ENCODE peak calls at places on chromosomes 6 and 20, in nine cellular contexts. One of them, this sample, is unnamed.

GRCh38 chr20:48164566-48165400 is 379.5 kb upstream of the SULF2 start:
- DNase-seq in caudate nucleus: no peak
- DNase-seq in fibroblast of lung: no peak
- DNase-seq in NB4: no peak
- DNase-seq in fibroblast of pulmonary artery: no peak
- DNase-seq in stimulated activated CD8-positive, alpha-beta memory T cell treated with anti-CD3 and anti-CD28 coated beads, Interleukin-7, amount 100 ng/mL, for 1 hour: no peak
- DNase-seq in ELR: no peak
- DNase-seq in RWPE1: no peak
- DNase-seq in spleen: no peak
- DNase-seq in this sample: no peak

GRCh38 chr20:35641743-35642142 is 23.0 kb downstream of the CPNE1 start:
- DNase-seq in ELR: no peak
- DNase-seq in fibroblast of lung: no peak
- DNase-seq in fibroblast of pulmonary artery: no peak
- DNase-seq in RWPE1: no peak
- DNase-seq in stimulated activated CD8-positive, alpha-beta memory T cell treated with anti-CD3 and anti-CD28 coated beads, Interleukin-7, amount 100 ng/mL, for 1 hour: no peak
- DNase-seq in NB4: peak
- DNase-seq in spleen: no peak
- DNase-seq in caudate nucleus: no peak
- DNase-seq in this sample: no peak

GRCh38 chr20:51514836-51515235 is 27.7 kb downstream of the NFATC2 start:
- DNase-seq in spleen: peak
- DNase-seq in RWPE1: no peak
- DNase-seq in stimulated activated CD8-positive, alpha-beta memory T cell treated with anti-CD3 and anti-CD28 coated beads, Interleukin-7, amount 100 ng/mL, for 1 hour: no peak
- DNase-seq in NB4: no peak
- DNase-seq in fibroblast of pulmonary artery: no peak
- DNase-seq in fibroblast of lung: no peak
- DNase-seq in caudate nucleus: no peak
- DNase-seq in ELR: no peak
- DNase-seq in this sample: no peak

GRCh38 chr6:34570066-34570833 is 14.1 kb upstream of the SPDEF start:
- DNase-seq in stimulated activated CD8-positive, alpha-beta memory T cell treated with anti-CD3 and anti-CD28 coated beads, Interleukin-7, amount 100 ng/mL, for 1 hour: no peak
- DNase-seq in NB4: no peak
- DNase-seq in spleen: no peak
- DNase-seq in fibroblast of pulmonary artery: no peak
- DNase-seq in fibroblast of lung: no peak
- DNase-seq in caudate nucleus: no peak
- DNase-seq in RWPE1: no peak
- DNase-seq in ELR: no peak
- DNase-seq in this sample: no peak

GRCh38 chr6:170584954-170585498 is 589 bp upstream of the PDCD2 start:
- DNase-seq in RWPE1: peak
- DNase-seq in ELR: no peak
- DNase-seq in NB4: peak
- DNase-seq in fibroblast of pulmonary artery: no peak
- DNase-seq in spleen: no peak
- DNase-seq in caudate nucleus: no peak
- DNase-seq in stimulated activated CD8-positive, alpha-beta memory T cell treated with anti-CD3 and anti-CD28 coated beads, Interleukin-7, amount 100 ng/mL, for 1 hour: no peak
- DNase-seq in fibroblast of lung: no peak
- DNase-seq in this sample: no peak

GRCh38 chr20:62964700-62965099 is 12.2 kb downstream of the SLC17A9 start:
- DNase-seq in spleen: peak
- DNase-seq in RWPE1: no peak
- DNase-seq in stimulated activated CD8-positive, alpha-beta memory T cell treated with anti-CD3 and anti-CD28 coated beads, Interleukin-7, amount 100 ng/mL, for 1 hour: no peak
- DNase-seq in NB4: no peak
- DNase-seq in fibroblast of pulmonary artery: no peak
- DNase-seq in caudate nucleus: no peak
- DNase-seq in fibroblast of lung: no peak
- DNase-seq in ELR: no peak
- DNase-seq in this sample: peak

GRCh38 chr6:54810182-54810581 is 36.4 kb upstream of the FAM83B start:
- DNase-seq in RWPE1: no peak
- DNase-seq in NB4: no peak
- DNase-seq in fibroblast of pulmonary artery: no peak
- DNase-seq in stimulated activated CD8-positive, alpha-beta memory T cell treated with anti-CD3 and anti-CD28 coated beads, Interleukin-7, amount 100 ng/mL, for 1 hour: no peak
- DNase-seq in spleen: no peak
- DNase-seq in fibroblast of lung: no peak
- DNase-seq in ELR: no peak
- DNase-seq in caudate nucleus: no peak
- DNase-seq in this sample: no peak

GRCh38 chr6:151004415-151005024 is 139.0 kb downstream of the MTHFD1L start:
- DNase-seq in ELR: peak
- DNase-seq in NB4: peak
- DNase-seq in fibroblast of pulmonary artery: peak
- DNase-seq in caudate nucleus: no peak
- DNase-seq in spleen: no peak
- DNase-seq in RWPE1: peak
- DNase-seq in fibroblast of lung: peak
- DNase-seq in stimulated activated CD8-positive, alpha-beta memory T cell treated with anti-CD3 and anti-CD28 coated beads, Interleukin-7, amount 100 ng/mL, for 1 hour: no peak
- DNase-seq in this sample: peak

GRCh38 chr6:57278570-57278969 is 38.9 kb upstream of the PRIM2 start:
- DNase-seq in caudate nucleus: no peak
- DNase-seq in ELR: no peak
- DNase-seq in fibroblast of lung: no peak
- DNase-seq in fibroblast of pulmonary artery: no peak
- DNase-seq in spleen: no peak
- DNase-seq in RWPE1: no peak
- DNase-seq in stimulated activated CD8-positive, alpha-beta memory T cell treated with anti-CD3 and anti-CD28 coated beads, Interleukin-7, amount 100 ng/mL, for 1 hour: no peak
- DNase-seq in NB4: no peak
- DNase-seq in this sample: no peak

GRCh38 chr20:44583179-44583578 is 800 bp downstream of the PKIG start:
- DNase-seq in fibroblast of lung: no peak
- DNase-seq in fibroblast of pulmonary artery: no peak
- DNase-seq in NB4: no peak
- DNase-seq in spleen: no peak
- DNase-seq in RWPE1: no peak
- DNase-seq in caudate nucleus: no peak
- DNase-seq in ELR: no peak
- DNase-seq in stimulated activated CD8-positive, alpha-beta memory T cell treated with anti-CD3 and anti-CD28 coated beads, Interleukin-7, amount 100 ng/mL, for 1 hour: no peak
- DNase-seq in this sample: no peak

GRCh38 chr6:147949981-147950622 is 392.5 kb upstream of the SASH1 start:
- DNase-seq in caudate nucleus: no peak
- DNase-seq in NB4: no peak
- DNase-seq in fibroblast of pulmonary artery: peak
- DNase-seq in fibroblast of lung: peak
- DNase-seq in stimulated activated CD8-positive, alpha-beta memory T cell treated with anti-CD3 and anti-CD28 coated beads, Interleukin-7, amount 100 ng/mL, for 1 hour: no peak
- DNase-seq in spleen: no peak
- DNase-seq in ELR: peak
- DNase-seq in RWPE1: no peak
- DNase-seq in this sample: no peak

GRCh38 chr6:47587503-47587902 is 109.9 kb downstream of the CD2AP start:
- DNase-seq in RWPE1: no peak
- DNase-seq in ELR: peak
- DNase-seq in fibroblast of lung: peak
- DNase-seq in spleen: no peak
- DNase-seq in NB4: no peak
- DNase-seq in fibroblast of pulmonary artery: peak
- DNase-seq in stimulated activated CD8-positive, alpha-beta memory T cell treated with anti-CD3 and anti-CD28 coated beads, Interleukin-7, amount 100 ng/mL, for 1 hour: no peak
- DNase-seq in caudate nucleus: no peak
- DNase-seq in this sample: peak

GRCh38 chr6:75850026-75850385 is 101.0 kb downstream of the MYO6 start:
- DNase-seq in NB4: no peak
- DNase-seq in spleen: no peak
- DNase-seq in fibroblast of pulmonary artery: peak
- DNase-seq in stimulated activated CD8-positive, alpha-beta memory T cell treated with anti-CD3 and anti-CD28 coated beads, Interleukin-7, amount 100 ng/mL, for 1 hour: no peak
- DNase-seq in RWPE1: no peak
- DNase-seq in caudate nucleus: no peak
- DNase-seq in fibroblast of lung: peak
- DNase-seq in ELR: peak
- DNase-seq in this sample: no peak

GRCh38 chr6:129267028-129267427 is 384.1 kb downstream of the LAMA2 start:
- DNase-seq in NB4: no peak
- DNase-seq in stimulated activated CD8-positive, alpha-beta memory T cell treated with anti-CD3 and anti-CD28 coated beads, Interleukin-7, amount 100 ng/mL, for 1 hour: no peak
- DNase-seq in caudate nucleus: no peak
- DNase-seq in fibroblast of lung: no peak
- DNase-seq in ELR: no peak
- DNase-seq in fibroblast of pulmonary artery: no peak
- DNase-seq in RWPE1: no peak
- DNase-seq in spleen: no peak
- DNase-seq in this sample: no peak

GRCh38 chr6:43060034-43060754 is 763 bp downstream of the KLC4 start:
- DNase-seq in ELR: no peak
- DNase-seq in RWPE1: peak
- DNase-seq in spleen: no peak
- DNase-seq in stimulated activated CD8-positive, alpha-beta memory T cell treated with anti-CD3 and anti-CD28 coated beads, Interleukin-7, amount 100 ng/mL, for 1 hour: no peak
- DNase-seq in caudate nucleus: no peak
- DNase-seq in fibroblast of pulmonary artery: no peak
- DNase-seq in fibroblast of lung: peak
- DNase-seq in NB4: no peak
- DNase-seq in this sample: peak

GRCh38 chr6:124870611-124871201 is 91.5 kb upstream of the RNF217 start:
- DNase-seq in NB4: peak
- DNase-seq in fibroblast of pulmonary artery: peak
- DNase-seq in stimulated activated CD8-positive, alpha-beta memory T cell treated with anti-CD3 and anti-CD28 coated beads, Interleukin-7, amount 100 ng/mL, for 1 hour: no peak
- DNase-seq in fibroblast of lung: peak
- DNase-seq in RWPE1: peak
- DNase-seq in spleen: no peak
- DNase-seq in ELR: peak
- DNase-seq in caudate nucleus: no peak
- DNase-seq in this sample: peak

GRCh38 chr6:170289108-170289931 is 1.6 kb downstream of the DLL1 start:
- DNase-seq in RWPE1: no peak
- DNase-seq in NB4: peak
- DNase-seq in fibroblast of pulmonary artery: no peak
- DNase-seq in fibroblast of lung: no peak
- DNase-seq in stimulated activated CD8-positive, alpha-beta memory T cell treated with anti-CD3 and anti-CD28 coated beads, Interleukin-7, amount 100 ng/mL, for 1 hour: no peak
- DNase-seq in caudate nucleus: no peak
- DNase-seq in ELR: no peak
- DNase-seq in spleen: peak
- DNase-seq in this sample: no peak

GRCh38 chr6:37946021-37946420 is 126.5 kb downstream of the ZFAND3 start:
- DNase-seq in spleen: no peak
- DNase-seq in stimulated activated CD8-positive, alpha-beta memory T cell treated with anti-CD3 and anti-CD28 coated beads, Interleukin-7, amount 100 ng/mL, for 1 hour: no peak
- DNase-seq in ELR: no peak
- DNase-seq in NB4: no peak
- DNase-seq in fibroblast of lung: no peak
- DNase-seq in RWPE1: no peak
- DNase-seq in fibroblast of pulmonary artery: no peak
- DNase-seq in caudate nucleus: no peak
- DNase-seq in this sample: no peak

GRCh38 chr6:77403424-77403823 is 59.9 kb downstream of the HTR1B start:
- DNase-seq in fibroblast of pulmonary artery: peak
- DNase-seq in RWPE1: peak
- DNase-seq in caudate nucleus: no peak
- DNase-seq in stimulated activated CD8-positive, alpha-beta memory T cell treated with anti-CD3 and anti-CD28 coated beads, Interleukin-7, amount 100 ng/mL, for 1 hour: no peak
- DNase-seq in ELR: peak
- DNase-seq in NB4: no peak
- DNase-seq in spleen: no peak
- DNase-seq in fibroblast of lung: peak
- DNase-seq in this sample: peak

GRCh38 chr20:38590682-38591483 is 9.9 kb downstream of the ADIG start:
- DNase-seq in fibroblast of lung: no peak
- DNase-seq in fibroblast of pulmonary artery: no peak
- DNase-seq in NB4: no peak
- DNase-seq in caudate nucleus: no peak
- DNase-seq in ELR: no peak
- DNase-seq in RWPE1: no peak
- DNase-seq in spleen: peak
- DNase-seq in stimulated activated CD8-positive, alpha-beta memory T cell treated with anti-CD3 and anti-CD28 coated beads, Interleukin-7, amount 100 ng/mL, for 1 hour: no peak
- DNase-seq in this sample: no peak

GRCh38 chr20:51142448-51142847 is 119.5 kb upstream of the KCNG1 start:
- DNase-seq in spleen: no peak
- DNase-seq in fibroblast of lung: no peak
- DNase-seq in ELR: no peak
- DNase-seq in fibroblast of pulmonary artery: no peak
- DNase-seq in caudate nucleus: no peak
- DNase-seq in NB4: no peak
- DNase-seq in stimulated activated CD8-positive, alpha-beta memory T cell treated with anti-CD3 and anti-CD28 coated beads, Interleukin-7, amount 100 ng/mL, for 1 hour: no peak
- DNase-seq in RWPE1: no peak
- DNase-seq in this sample: no peak

GRCh38 chr6:125904871-125905270 is 51.7 kb upstream of the HINT3 start:
- DNase-seq in NB4: peak
- DNase-seq in RWPE1: peak
- DNase-seq in stimulated activated CD8-positive, alpha-beta memory T cell treated with anti-CD3 and anti-CD28 coated beads, Interleukin-7, amount 100 ng/mL, for 1 hour: no peak
- DNase-seq in caudate nucleus: no peak
- DNase-seq in ELR: peak
- DNase-seq in spleen: no peak
- DNase-seq in fibroblast of lung: peak
- DNase-seq in fibroblast of pulmonary artery: no peak
- DNase-seq in this sample: peak

GRCh38 chr20:6122111-6122872 is 538 bp downstream of the FERMT1 start:
- DNase-seq in stimulated activated CD8-positive, alpha-beta memory T cell treated with anti-CD3 and anti-CD28 coated beads, Interleukin-7, amount 100 ng/mL, for 1 hour: no peak
- DNase-seq in spleen: no peak
- DNase-seq in fibroblast of pulmonary artery: peak
- DNase-seq in caudate nucleus: no peak
- DNase-seq in NB4: peak
- DNase-seq in RWPE1: peak
- DNase-seq in fibroblast of lung: peak
- DNase-seq in ELR: peak
- DNase-seq in this sample: peak

GRCh38 chr20:47281376-47281775 is 75.1 kb downstream of the ZMYND8 start:
- DNase-seq in spleen: no peak
- DNase-seq in ELR: no peak
- DNase-seq in fibroblast of lung: no peak
- DNase-seq in RWPE1: no peak
- DNase-seq in NB4: no peak
- DNase-seq in stimulated activated CD8-positive, alpha-beta memory T cell treated with anti-CD3 and anti-CD28 coated beads, Interleukin-7, amount 100 ng/mL, for 1 hour: no peak
- DNase-seq in fibroblast of pulmonary artery: no peak
- DNase-seq in caudate nucleus: no peak
- DNase-seq in this sample: no peak

GRCh38 chr20:14049111-14049510 is 53.8 kb downstream of the MACROD2 start:
- DNase-seq in ELR: no peak
- DNase-seq in stimulated activated CD8-positive, alpha-beta memory T cell treated with anti-CD3 and anti-CD28 coated beads, Interleukin-7, amount 100 ng/mL, for 1 hour: no peak
- DNase-seq in spleen: no peak
- DNase-seq in fibroblast of lung: no peak
- DNase-seq in fibroblast of pulmonary artery: no peak
- DNase-seq in caudate nucleus: no peak
- DNase-seq in NB4: no peak
- DNase-seq in RWPE1: no peak
- DNase-seq in this sample: no peak

GRCh38 chr6:89353702-89354392 is 1.3 kb upstream of the UBE2J1 start:
- DNase-seq in spleen: no peak
- DNase-seq in RWPE1: no peak
- DNase-seq in ELR: no peak
- DNase-seq in NB4: no peak
- DNase-seq in stimulated activated CD8-positive, alpha-beta memory T cell treated with anti-CD3 and anti-CD28 coated beads, Interleukin-7, amount 100 ng/mL, for 1 hour: no peak
- DNase-seq in fibroblast of lung: no peak
- DNase-seq in caudate nucleus: no peak
- DNase-seq in fibroblast of pulmonary artery: no peak
- DNase-seq in this sample: no peak

GRCh38 chr20:18702736-18703135 is 110.8 kb upstream of the SCP2D1 start:
- DNase-seq in caudate nucleus: no peak
- DNase-seq in fibroblast of pulmonary artery: no peak
- DNase-seq in NB4: no peak
- DNase-seq in ELR: no peak
- DNase-seq in RWPE1: peak
- DNase-seq in spleen: no peak
- DNase-seq in fibroblast of lung: no peak
- DNase-seq in stimulated activated CD8-positive, alpha-beta memory T cell treated with anti-CD3 and anti-CD28 coated beads, Interleukin-7, amount 100 ng/mL, for 1 hour: no peak
- DNase-seq in this sample: peak

GRCh38 chr6:106890447-106890846 is 84.1 kb downstream of the CD24 start:
- DNase-seq in fibroblast of lung: no peak
- DNase-seq in RWPE1: no peak
- DNase-seq in stimulated activated CD8-positive, alpha-beta memory T cell treated with anti-CD3 and anti-CD28 coated beads, Interleukin-7, amount 100 ng/mL, for 1 hour: no peak
- DNase-seq in spleen: no peak
- DNase-seq in ELR: peak
- DNase-seq in caudate nucleus: no peak
- DNase-seq in fibroblast of pulmonary artery: no peak
- DNase-seq in NB4: no peak
- DNase-seq in this sample: no peak

GRCh38 chr20:44215125-44215524 is 4.6 kb upstream of the OSER1 start:
- DNase-seq in caudate nucleus: peak
- DNase-seq in fibroblast of lung: peak
- DNase-seq in stimulated activated CD8-positive, alpha-beta memory T cell treated with anti-CD3 and anti-CD28 coated beads, Interleukin-7, amount 100 ng/mL, for 1 hour: no peak
- DNase-seq in NB4: peak
- DNase-seq in fibroblast of pulmonary artery: peak
- DNase-seq in spleen: peak
- DNase-seq in RWPE1: peak
- DNase-seq in ELR: peak
- DNase-seq in this sample: peak